ENCODE peak calls at places on chromosomes 12 and 14, in four cellular contexts. X is psoas muscle, R is upper lobe of right lung, L is tibial nerve. N is an unnamed sample.

GRCh38 chr14:64117671-64118402 is 176.3 kb downstream of the ESR2 start:
- DNase-seq in X (peak), R (no peak), L (no peak), N (no peak)

GRCh38 chr14:99800781-99801180 is 7.6 kb downstream of the EML1 start:
- DNase-seq in X (no peak), R (no peak), L (no peak), N (no peak)

GRCh38 chr12:107461222-107461980 is 224.2 kb upstream of the PWP1 start:
- DNase-seq in X (no peak), R (no peak), L (no peak), N (no peak)

GRCh38 chr14:59244581-59244980 is 56.1 kb downstream of the DAAM1 start:
- DNase-seq in X (no peak), R (no peak), L (no peak), N (no peak)

GRCh38 chr12:24153041-24153440 is 203.6 kb upstream of the SOX5 start:
- DNase-seq in X (no peak), R (no peak), L (no peak), N (no peak)

GRCh38 chr12:41365653-41366131 is 177.6 kb downstream of the PDZRN4 start:
- DNase-seq in X (no peak), R (no peak), L (no peak), N (no peak)

GRCh38 chr12:22802883-22803640 is 178.1 kb downstream of the ETNK1 start:
- DNase-seq in X (no peak), R (no peak), L (no peak), N (no peak)

GRCh38 chr12:67943295-67943892 is 45.9 kb upstream of the IFNG-AS1 start:
- DNase-seq in X (no peak), R (no peak), L (peak), N (peak)

GRCh38 chr12:96698965-96699364 is 208.1 kb upstream of the NEDD1 start:
- DNase-seq in X (no peak), R (no peak), L (no peak), N (no peak)

GRCh38 chr14:32697704-32698103 is 241.0 kb upstream of the NPAS3 start:
- DNase-seq in X (no peak), R (no peak), L (no peak), N (no peak)

GRCh38 chr14:37122919-37123639 is 49.3 kb downstream of the SLC25A21 start:
- DNase-seq in X (no peak), R (no peak), L (no peak), N (no peak)

GRCh38 chr12:120495189-120495722 is 657 bp upstream of the DYNLL1 start:
- DNase-seq in X (no peak), R (no peak), L (no peak), N (no peak)

GRCh38 chr12:52132754-52133161 is 53.3 kb downstream of the SMIM41 start:
- DNase-seq in X (no peak), R (peak), L (no peak), N (no peak)

GRCh38 chr14:76904100-76904739 is 78.0 kb downstream of the LRRC74A start:
- DNase-seq in X (peak), R (no peak), L (no peak), N (no peak)

GRCh38 chr12:130145731-130146130 is 16.5 kb upstream of the FZD10 start:
- DNase-seq in X (no peak), R (no peak), L (no peak), N (no peak)

GRCh38 chr12:68287106-68287505 is 33.7 kb upstream of the IL22 start:
- DNase-seq in X (no peak), R (no peak), L (no peak), N (no peak)

GRCh38 chr12:76690916-76691700 is 72.8 kb upstream of the ZDHHC17 start:
- DNase-seq in X (no peak), R (no peak), L (no peak), N (no peak)

GRCh38 chr14:52380294-52380693 is 66.2 kb downstream of the PTGER2 start:
- DNase-seq in X (no peak), R (no peak), L (no peak), N (no peak)

GRCh38 chr12:104952816-104953215 is 5.3 kb downstream of the SLC41A2 start:
- DNase-seq in X (no peak), R (no peak), L (no peak), N (no peak)

GRCh38 chr14:103517626-103518415 is 4.8 kb downstream of the CKB start:
- DNase-seq in X (no peak), R (peak), L (no peak), N (no peak)

GRCh38 chr12:31928246-31929139 is 30.7 kb upstream of the RESF1 start:
- DNase-seq in X (no peak), R (no peak), L (no peak), N (peak)
- H3K4me3 ChIP-seq in X (no peak), R (no peak), L (no peak), N (peak)

DNA sequence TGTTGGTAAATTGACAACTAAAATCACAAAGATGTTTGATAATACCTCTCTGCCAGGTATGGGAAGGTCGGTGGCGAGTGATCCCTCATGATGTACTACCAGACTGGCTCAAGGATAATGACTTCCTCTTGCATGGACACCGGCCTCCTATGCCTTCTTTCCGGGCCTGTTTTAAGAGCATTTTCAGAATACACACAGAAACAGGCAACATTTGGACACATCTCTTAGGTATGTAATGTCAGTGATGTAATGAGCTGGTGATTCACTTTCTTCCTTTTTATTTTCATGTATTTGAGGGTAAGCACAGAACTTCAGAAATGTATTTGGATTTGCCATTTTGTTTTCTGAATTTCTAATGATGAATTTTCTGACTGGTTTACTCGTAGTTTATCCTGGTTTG is 42.6 kb upstream of the LRTM2 start:
- DNase-seq in X (no peak), R (no peak), L (no peak), N (no peak)
- H3K27ac ChIP-seq in X (peak), R (no peak), L (no peak), N (no peak)

GRCh38 chr12:113136128-113136989 is 798 bp upstream of the RASAL1 start:
- DNase-seq in X (no peak), R (no peak), L (no peak), N (peak)
- H3K4me3 ChIP-seq in X (no peak), R (no peak), L (no peak), N (peak)

GRCh38 chr12:97936165-97936564 is 473.6 kb downstream of the RMST start:
- DNase-seq in X (no peak), R (no peak), L (no peak), N (no peak)
- H3K27ac ChIP-seq in X (no peak), R (no peak), L (no peak), N (no peak)

GRCh38 chr14:24068711-24069410 is 2.5 kb upstream of the CPNE6 start:
- DNase-seq in X (no peak), R (peak), L (no peak), N (no peak)

GRCh38 chr14:24064856-24065255 is 6.5 kb upstream of the CPNE6 start:
- DNase-seq in X (no peak), R (peak), L (no peak), N (no peak)

GRCh38 chr14:24067133-24068082 is 4.0 kb upstream of the CPNE6 start:
- DNase-seq in X (no peak), R (peak), L (no peak), N (no peak)

GRCh38 chr14:24065408-24065807 is 6.0 kb upstream of the CPNE6 start:
- DNase-seq in X (no peak), R (peak), L (no peak), N (no peak)

GRCh38 chr14:24066490-24067132 is 4.8 kb upstream of the CPNE6 start:
- DNase-seq in X (no peak), R (peak), L (no peak), N (no peak)
- H3K4me3 ChIP-seq in X (no peak), R (no peak), L (no peak), N (no peak)

GRCh38 chr12:132686831-132687210 is 321 bp downstream of the POLE start:
- DNase-seq in X (no peak), R (no peak), L (no peak), N (no peak)
- H3K27ac ChIP-seq in X (peak), R (no peak), L (peak), N (peak)

GRCh38 chr14:50530358-50530757 is 2.0 kb downstream of the MAP4K5 start:
- DNase-seq in X (no peak), R (no peak), L (no peak), N (no peak)
- H3K4me3 ChIP-seq in X (peak), R (peak), L (no peak), N (no peak)

GRCh38 chr14:93092606-93093556 is 22.8 kb downstream of the ITPK1 start:
- DNase-seq in X (no peak), R (no peak), L (no peak), N (no peak)
- H3K27ac ChIP-seq in X (no peak), R (no peak), L (peak), N (no peak)

N was measured in CD8-positive, alpha-beta T cell.